ENCODE peak calls at places on chromosomes 16 and 17, in six cellular contexts. One of them, this sample, is unnamed.
A peak's percentile ranks its signal among the peaks of the same experiment; 100 is the strongest.

GRCh38 chr17:2213291-2213960 is 90.2 kb downstream of the SMG6 start:
- DNase-seq in nucleus accumbens: no peak
- DNase-seq in GM10248: no peak
- DNase-seq in Ammon's horn: peak; percentile 77
- DNase-seq in HuH-7.5: no peak
- DNase-seq in activated gamma-delta T cell treated with Interleukin-2 at 50 U/mL for 16 hours: no peak
- DNase-seq in this sample: no peak

GRCh38 chr16:84177740-84178070 is 9.2 kb downstream of the TAF1C start:
- DNase-seq in nucleus accumbens: no peak
- DNase-seq in GM10248: no peak
- DNase-seq in Ammon's horn: no peak
- DNase-seq in HuH-7.5: no peak
- DNase-seq in activated gamma-delta T cell treated with Interleukin-2 at 50 U/mL for 16 hours: no peak
- DNase-seq in this sample: no peak

GRCh38 chr17:77475012-77475976 is 334.5 kb downstream of the SEC14L1 start:
- DNase-seq in nucleus accumbens: no peak
- DNase-seq in GM10248: no peak
- DNase-seq in Ammon's horn: no peak
- DNase-seq in HuH-7.5: no peak
- DNase-seq in activated gamma-delta T cell treated with Interleukin-2 at 50 U/mL for 16 hours: peak; percentile 69
- DNase-seq in this sample: no peak

GRCh38 chr16:27520982-27521673 is 28.6 kb downstream of the GTF3C1 start:
- DNase-seq in nucleus accumbens: no peak
- DNase-seq in GM10248: no peak
- DNase-seq in Ammon's horn: no peak
- DNase-seq in HuH-7.5: no peak
- DNase-seq in activated gamma-delta T cell treated with Interleukin-2 at 50 U/mL for 16 hours: no peak
- DNase-seq in this sample: no peak

GRCh38 chr17:77354721-77355455 is 214.1 kb downstream of the SEC14L1 start:
- DNase-seq in nucleus accumbens: no peak
- DNase-seq in GM10248: peak; percentile 14
- DNase-seq in Ammon's horn: no peak
- DNase-seq in HuH-7.5: peak; percentile 59
- DNase-seq in activated gamma-delta T cell treated with Interleukin-2 at 50 U/mL for 16 hours: peak; percentile 2
- DNase-seq in this sample: no peak

GRCh38 chr17:78893684-78894083 is 9.3 kb downstream of the CEP295NL start:
- DNase-seq in nucleus accumbens: peak; percentile 43
- DNase-seq in GM10248: no peak
- DNase-seq in Ammon's horn: peak; percentile 79
- DNase-seq in HuH-7.5: no peak
- DNase-seq in activated gamma-delta T cell treated with Interleukin-2 at 50 U/mL for 16 hours: no peak
- DNase-seq in this sample: peak; percentile 44

GRCh38 chr16:87324411-87325275 is 7.5 kb upstream of the C16orf95 start:
- DNase-seq in nucleus accumbens: peak; percentile 14
- DNase-seq in GM10248: peak; percentile 80
- DNase-seq in Ammon's horn: peak; percentile 67
- DNase-seq in HuH-7.5: peak; percentile 94
- DNase-seq in activated gamma-delta T cell treated with Interleukin-2 at 50 U/mL for 16 hours: peak; percentile 36
- DNase-seq in this sample: no peak

GRCh38 chr17:7414837-7415236 is 5.3 kb upstream of the SPEM1 start:
- DNase-seq in nucleus accumbens: no peak
- DNase-seq in GM10248: no peak
- DNase-seq in Ammon's horn: no peak
- DNase-seq in HuH-7.5: no peak
- DNase-seq in activated gamma-delta T cell treated with Interleukin-2 at 50 U/mL for 16 hours: no peak
- DNase-seq in this sample: no peak

GRCh38 chr17:77445908-77446535 is 305.3 kb downstream of the SEC14L1 start:
- DNase-seq in nucleus accumbens: no peak
- DNase-seq in GM10248: no peak
- DNase-seq in Ammon's horn: peak; percentile 35
- DNase-seq in HuH-7.5: no peak
- DNase-seq in activated gamma-delta T cell treated with Interleukin-2 at 50 U/mL for 16 hours: peak; percentile 67
- DNase-seq in this sample: no peak

GRCh38 chr17:45863857-45864654 is 19.4 kb downstream of the SPPL2C start:
- DNase-seq in nucleus accumbens: no peak
- DNase-seq in GM10248: no peak
- DNase-seq in Ammon's horn: no peak
- DNase-seq in HuH-7.5: no peak
- DNase-seq in activated gamma-delta T cell treated with Interleukin-2 at 50 U/mL for 16 hours: no peak
- DNase-seq in this sample: no peak

GRCh38 chr16:56932588-56933265 is 785 bp downstream of the HERPUD1 start:
- DNase-seq in nucleus accumbens: peak; percentile 60
- DNase-seq in GM10248: peak; percentile 40
- DNase-seq in Ammon's horn: peak; percentile 91
- DNase-seq in HuH-7.5: peak; percentile 58
- DNase-seq in activated gamma-delta T cell treated with Interleukin-2 at 50 U/mL for 16 hours: peak; percentile 24
- DNase-seq in this sample: peak; percentile 42

GRCh38 chr16:52066951-52067350 is 480.0 kb downstream of the TOX3 start:
- DNase-seq in nucleus accumbens: no peak
- DNase-seq in GM10248: no peak
- DNase-seq in Ammon's horn: peak; percentile 79
- DNase-seq in HuH-7.5: no peak
- DNase-seq in activated gamma-delta T cell treated with Interleukin-2 at 50 U/mL for 16 hours: no peak
- DNase-seq in this sample: peak; percentile 6

GRCh38 chr16:87390641-87391323 is 1.4 kb upstream of the MAP1LC3B start:
- DNase-seq in nucleus accumbens: no peak
- DNase-seq in GM10248: no peak
- DNase-seq in Ammon's horn: no peak
- DNase-seq in HuH-7.5: no peak
- DNase-seq in activated gamma-delta T cell treated with Interleukin-2 at 50 U/mL for 16 hours: no peak
- DNase-seq in this sample: no peak

GRCh38 chr16:30585400-30586191 is at the start of gene ZNF785:
- DNase-seq in nucleus accumbens: peak; percentile 82
- DNase-seq in GM10248: peak; percentile 98
- DNase-seq in Ammon's horn: peak; percentile 99
- DNase-seq in HuH-7.5: peak; percentile 41
- DNase-seq in activated gamma-delta T cell treated with Interleukin-2 at 50 U/mL for 16 hours: peak; percentile 90
- DNase-seq in this sample: peak; percentile 77

GRCh38 chr16:18931756-18932155 is 5.5 kb upstream of the SMG1 start:
- DNase-seq in nucleus accumbens: no peak
- DNase-seq in GM10248: no peak
- DNase-seq in Ammon's horn: no peak
- DNase-seq in HuH-7.5: no peak
- DNase-seq in activated gamma-delta T cell treated with Interleukin-2 at 50 U/mL for 16 hours: no peak
- DNase-seq in this sample: no peak

GRCh38 chr16:70159355-70160348 is 13.9 kb upstream of the CLEC18C start:
- DNase-seq in nucleus accumbens: no peak
- DNase-seq in GM10248: peak; percentile 12
- DNase-seq in Ammon's horn: no peak
- DNase-seq in HuH-7.5: no peak
- DNase-seq in activated gamma-delta T cell treated with Interleukin-2 at 50 U/mL for 16 hours: no peak
- DNase-seq in this sample: no peak

GRCh38 chr17:40598928-40599627 is 33.8 kb upstream of the CCR7 start:
- DNase-seq in nucleus accumbens: no peak
- DNase-seq in GM10248: peak; percentile 74
- DNase-seq in Ammon's horn: peak; percentile 20
- DNase-seq in HuH-7.5: no peak
- DNase-seq in activated gamma-delta T cell treated with Interleukin-2 at 50 U/mL for 16 hours: peak; percentile 41
- DNase-seq in this sample: no peak

GRCh38 chr16:28326881-28327610 is 34.7 kb downstream of the SBK1 start:
- DNase-seq in nucleus accumbens: peak; percentile 13
- DNase-seq in GM10248: peak; percentile 85
- DNase-seq in Ammon's horn: peak; percentile 39
- DNase-seq in HuH-7.5: peak; percentile 86
- DNase-seq in activated gamma-delta T cell treated with Interleukin-2 at 50 U/mL for 16 hours: peak; percentile 73
- DNase-seq in this sample: no peak

GRCh38 chr17:47808036-47808829 is 13.4 kb downstream of the OSBPL7 start:
- DNase-seq in nucleus accumbens: no peak
- DNase-seq in GM10248: no peak
- DNase-seq in Ammon's horn: no peak
- DNase-seq in HuH-7.5: no peak
- DNase-seq in activated gamma-delta T cell treated with Interleukin-2 at 50 U/mL for 16 hours: no peak
- DNase-seq in this sample: no peak

GRCh38 chr16:29784901-29785500 is 5.5 kb upstream of the KIF22 start:
- DNase-seq in nucleus accumbens: peak; percentile 26
- DNase-seq in GM10248: peak; percentile 79
- DNase-seq in Ammon's horn: peak; percentile 78
- DNase-seq in HuH-7.5: no peak
- DNase-seq in activated gamma-delta T cell treated with Interleukin-2 at 50 U/mL for 16 hours: peak; percentile 75
- DNase-seq in this sample: no peak

GRCh38 chr17:34464812-34465211 is 101.8 kb upstream of the CCL1 start:
- DNase-seq in nucleus accumbens: no peak
- DNase-seq in GM10248: no peak
- DNase-seq in Ammon's horn: no peak
- DNase-seq in HuH-7.5: no peak
- DNase-seq in activated gamma-delta T cell treated with Interleukin-2 at 50 U/mL for 16 hours: no peak
- DNase-seq in this sample: no peak

GRCh38 chr16:56708418-56708817 is 21.5 kb upstream of the NUP93 start:
- DNase-seq in nucleus accumbens: no peak
- DNase-seq in GM10248: no peak
- DNase-seq in Ammon's horn: no peak
- DNase-seq in HuH-7.5: no peak
- DNase-seq in activated gamma-delta T cell treated with Interleukin-2 at 50 U/mL for 16 hours: peak; percentile 64
- DNase-seq in this sample: no peak

GRCh38 chr17:29563816-29564215 is 3.0 kb downstream of the ABHD15 start:
- DNase-seq in nucleus accumbens: no peak
- DNase-seq in GM10248: no peak
- DNase-seq in Ammon's horn: no peak
- DNase-seq in HuH-7.5: no peak
- DNase-seq in activated gamma-delta T cell treated with Interleukin-2 at 50 U/mL for 16 hours: no peak
- DNase-seq in this sample: no peak

GRCh38 chr17:74865504-74866197 is 6.0 kb upstream of the GRIN2C start:
- DNase-seq in nucleus accumbens: no peak
- DNase-seq in GM10248: no peak
- DNase-seq in Ammon's horn: no peak
- DNase-seq in HuH-7.5: no peak
- DNase-seq in activated gamma-delta T cell treated with Interleukin-2 at 50 U/mL for 16 hours: no peak
- DNase-seq in this sample: no peak

GRCh38 chr17:19750835-19751234 is 2.7 kb upstream of the ALDH3A1 start:
- DNase-seq in nucleus accumbens: no peak
- DNase-seq in GM10248: no peak
- DNase-seq in Ammon's horn: no peak
- DNase-seq in HuH-7.5: no peak
- DNase-seq in activated gamma-delta T cell treated with Interleukin-2 at 50 U/mL for 16 hours: no peak
- DNase-seq in this sample: no peak

GRCh38 chr16:86994651-86995171 is 322.5 kb downstream of the C16orf95 start:
- DNase-seq in nucleus accumbens: no peak
- DNase-seq in GM10248: no peak
- DNase-seq in Ammon's horn: no peak
- DNase-seq in HuH-7.5: no peak
- DNase-seq in activated gamma-delta T cell treated with Interleukin-2 at 50 U/mL for 16 hours: no peak
- DNase-seq in this sample: no peak

GRCh38 chr17:75812096-75813001 is 27.7 kb downstream of the UNK start:
- DNase-seq in nucleus accumbens: no peak
- DNase-seq in GM10248: no peak
- DNase-seq in Ammon's horn: no peak
- DNase-seq in HuH-7.5: no peak
- DNase-seq in activated gamma-delta T cell treated with Interleukin-2 at 50 U/mL for 16 hours: no peak
- DNase-seq in this sample: no peak

GRCh38 chr17:57565119-57565635 is 179.9 kb downstream of the CCDC182 start:
- DNase-seq in nucleus accumbens: no peak
- DNase-seq in GM10248: no peak
- DNase-seq in Ammon's horn: no peak
- DNase-seq in HuH-7.5: no peak
- DNase-seq in activated gamma-delta T cell treated with Interleukin-2 at 50 U/mL for 16 hours: no peak
- DNase-seq in this sample: no peak

GRCh38 chr16:69924777-69925191 is 26.4 kb upstream of the CLEC18A start:
- DNase-seq in nucleus accumbens: no peak
- DNase-seq in GM10248: no peak
- DNase-seq in Ammon's horn: no peak
- DNase-seq in HuH-7.5: no peak
- DNase-seq in activated gamma-delta T cell treated with Interleukin-2 at 50 U/mL for 16 hours: no peak
- DNase-seq in this sample: no peak

GRCh38 chr17:78174332-78174869 is 6.0 kb downstream of the SYNGR2 start:
- DNase-seq in nucleus accumbens: peak; percentile 74
- DNase-seq in GM10248: no peak
- DNase-seq in Ammon's horn: peak; percentile 92
- DNase-seq in HuH-7.5: no peak
- DNase-seq in activated gamma-delta T cell treated with Interleukin-2 at 50 U/mL for 16 hours: no peak
- DNase-seq in this sample: peak; percentile 79

GRCh38 chr16:57409870-57410585 is 5.5 kb downstream of the CCL17 start:
- DNase-seq in nucleus accumbens: no peak
- DNase-seq in GM10248: no peak
- DNase-seq in Ammon's horn: no peak
- DNase-seq in HuH-7.5: no peak
- DNase-seq in activated gamma-delta T cell treated with Interleukin-2 at 50 U/mL for 16 hours: no peak
- DNase-seq in this sample: no peak

GRCh38 chr17:37182786-37183185 is 193.0 kb upstream of the C17orf78 start:
- DNase-seq in nucleus accumbens: no peak
- DNase-seq in GM10248: no peak
- DNase-seq in Ammon's horn: no peak
- DNase-seq in HuH-7.5: no peak
- DNase-seq in activated gamma-delta T cell treated with Interleukin-2 at 50 U/mL for 16 hours: no peak
- DNase-seq in this sample: no peak

GRCh38 chr16:1183235-1183907 is 30.5 kb downstream of the CACNA1H start:
- DNase-seq in nucleus accumbens: no peak
- DNase-seq in GM10248: no peak
- DNase-seq in Ammon's horn: peak; percentile 21
- DNase-seq in HuH-7.5: no peak
- DNase-seq in activated gamma-delta T cell treated with Interleukin-2 at 50 U/mL for 16 hours: no peak
- DNase-seq in this sample: peak; percentile 66

GRCh38 chr17:418421-418751 is 65.8 kb upstream of the RPH3AL start:
- DNase-seq in nucleus accumbens: no peak
- DNase-seq in GM10248: no peak
- DNase-seq in Ammon's horn: no peak
- DNase-seq in HuH-7.5: no peak
- DNase-seq in activated gamma-delta T cell treated with Interleukin-2 at 50 U/mL for 16 hours: peak; percentile 53
- DNase-seq in this sample: no peak

GRCh38 chr17:43755389-43755875 is 3.2 kb downstream of the SOST start:
- DNase-seq in nucleus accumbens: no peak
- DNase-seq in GM10248: no peak
- DNase-seq in Ammon's horn: no peak
- DNase-seq in HuH-7.5: peak; percentile 45
- DNase-seq in activated gamma-delta T cell treated with Interleukin-2 at 50 U/mL for 16 hours: no peak
- DNase-seq in this sample: no peak

GRCh38 chr16:26688105-26688504 is 378.6 kb upstream of the C16orf82 start:
- DNase-seq in nucleus accumbens: peak; percentile 18
- DNase-seq in GM10248: no peak
- DNase-seq in Ammon's horn: peak; percentile 79
- DNase-seq in HuH-7.5: no peak
- DNase-seq in activated gamma-delta T cell treated with Interleukin-2 at 50 U/mL for 16 hours: no peak
- DNase-seq in this sample: peak; percentile 40

GRCh38 chr17:40069751-40070643 is 7.2 kb downstream of the THRA start:
- DNase-seq in nucleus accumbens: peak; percentile 60
- DNase-seq in GM10248: no peak
- DNase-seq in Ammon's horn: peak; percentile 48
- DNase-seq in HuH-7.5: no peak
- DNase-seq in activated gamma-delta T cell treated with Interleukin-2 at 50 U/mL for 16 hours: peak; percentile 60
- DNase-seq in this sample: peak; percentile 56

GRCh38 chr17:80130992-80131391 is 15.9 kb downstream of the EIF4A3 start:
- DNase-seq in nucleus accumbens: no peak
- DNase-seq in GM10248: no peak
- DNase-seq in Ammon's horn: no peak
- DNase-seq in HuH-7.5: no peak
- DNase-seq in activated gamma-delta T cell treated with Interleukin-2 at 50 U/mL for 16 hours: no peak
- DNase-seq in this sample: no peak

This sample was measured in caudate nucleus.